ENCODE peak calls at places on chromosome 10, in ten cellular contexts. F, B, U, A, D, G, C, K, P and S are unnamed samples.

GRCh38 chr10:665579-666091 is 23.8 kb downstream of the DIP2C start:
- DNase-seq in F (no peak), B (no peak), U (no peak), A (no peak), D (peak), G (no peak), C (no peak), K (no peak), P (no peak), S (no peak)

GRCh38 chr10:54800677-54801480 is at the start of gene PCDH15:
- DNase-seq in F (no peak), B (no peak), U (no peak), A (no peak), D (peak), G (no peak), C (no peak), K (peak), P (peak), S (peak)

GRCh38 chr10:103870503-103870902 is 15.1 kb upstream of the SH3PXD2A start:
- DNase-seq in F (no peak), B (no peak), U (no peak), A (no peak), D (no peak), G (no peak), C (no peak), K (no peak), P (no peak), S (no peak)

GRCh38 chr10:33521904-33522303 is 187.4 kb upstream of the NRP1 start:
- DNase-seq in F (no peak), B (no peak), U (no peak), A (no peak), D (no peak), G (no peak), C (no peak), K (no peak), P (no peak), S (no peak)

GRCh38 chr10:129897851-129898463 is 66.1 kb downstream of the EBF3 start:
- DNase-seq in F (no peak), B (no peak), U (no peak), A (no peak), D (no peak), G (no peak), C (no peak), K (no peak), P (no peak), S (no peak)

GRCh38 chr10:128125944-128126764 is at the start of gene MKI67:
- DNase-seq in F (peak), B (peak), U (peak), A (peak), D (peak), G (peak), C (peak), K (peak), P (peak), S (peak)

GRCh38 chr10:2900530-2900929 is 166.8 kb upstream of the PFKP start:
- DNase-seq in F (no peak), B (no peak), U (no peak), A (no peak), D (no peak), G (no peak), C (no peak), K (no peak), P (no peak), S (no peak)

GRCh38 chr10:83253272-83253671 is 886.0 kb upstream of the GHITM start:
- DNase-seq in F (no peak), B (no peak), U (no peak), A (no peak), D (no peak), G (no peak), C (no peak), K (no peak), P (no peak), S (no peak)

GRCh38 chr10:104123397-104123796 is 1.4 kb downstream of the SFR1 start:
- DNase-seq in F (peak), B (no peak), U (no peak), A (no peak), D (no peak), G (no peak), C (no peak), K (no peak), P (no peak), S (no peak)

GRCh38 chr10:72259491-72260214 is 14.1 kb upstream of the DDIT4 start:
- DNase-seq in F (peak), B (no peak), U (no peak), A (no peak), D (no peak), G (no peak), C (no peak), K (no peak), P (no peak), S (no peak)

GRCh38 chr10:33666686-33667480 is 332.4 kb upstream of the NRP1 start:
- DNase-seq in F (no peak), B (no peak), U (no peak), A (no peak), D (no peak), G (no peak), C (no peak), K (no peak), P (no peak), S (no peak)

GRCh38 chr10:12656518-12657142 is 307.3 kb downstream of the CAMK1D start:
- DNase-seq in F (peak), B (no peak), U (peak), A (no peak), D (no peak), G (no peak), C (no peak), K (no peak), P (peak), S (no peak)

GRCh38 chr10:31362023-31362641 is 43.1 kb downstream of the ZEB1 start:
- DNase-seq in F (no peak), B (no peak), U (no peak), A (no peak), D (peak), G (no peak), C (no peak), K (no peak), P (no peak), S (no peak)

GRCh38 chr10:31959461-31960173 is 31.0 kb upstream of the ARHGAP12 start:
- DNase-seq in F (no peak), B (no peak), U (no peak), A (no peak), D (no peak), G (no peak), C (no peak), K (no peak), P (no peak), S (no peak)

GRCh38 chr10:131819241-131820072 is 81.4 kb upstream of the PPP2R2D start:
- DNase-seq in F (no peak), B (no peak), U (no peak), A (no peak), D (no peak), G (no peak), C (peak), K (no peak), P (no peak), S (no peak)

GRCh38 chr10:89793649-89794254 is 92.4 kb downstream of the KIF20B start:
- DNase-seq in F (peak), B (no peak), U (peak), A (no peak), D (no peak), G (peak), C (peak), K (peak), P (peak), S (peak)

GRCh38 chr10:132027423-132027983 is 38.2 kb upstream of the JAKMIP3 start:
- DNase-seq in F (no peak), B (no peak), U (no peak), A (no peak), D (no peak), G (no peak), C (no peak), K (no peak), P (no peak), S (no peak)

GRCh38 chr10:78357027-78357672 is 323.5 kb downstream of the RPS24 start:
- DNase-seq in F (no peak), B (no peak), U (no peak), A (no peak), D (no peak), G (no peak), C (no peak), K (no peak), P (no peak), S (peak)

GRCh38 chr10:87643920-87644319 is 15.8 kb upstream of the PAPSS2 start:
- DNase-seq in F (no peak), B (no peak), U (no peak), A (no peak), D (no peak), G (no peak), C (no peak), K (no peak), P (no peak), S (no peak)

GRCh38 chr10:101781984-101782810 is 1.0 kb downstream of the NPM3 start:
- DNase-seq in F (no peak), B (no peak), U (no peak), A (no peak), D (no peak), G (no peak), C (no peak), K (no peak), P (no peak), S (no peak)

GRCh38 chr10:112981553-112981952 is 31.5 kb downstream of the TCF7L2 start:
- DNase-seq in F (peak), B (no peak), U (no peak), A (no peak), D (no peak), G (no peak), C (no peak), K (no peak), P (no peak), S (no peak)

GRCh38 chr10:48309711-48310226 is 3.3 kb downstream of the MAPK8 start:
- DNase-seq in F (peak), B (no peak), U (no peak), A (no peak), D (no peak), G (no peak), C (no peak), K (no peak), P (peak), S (no peak)

GRCh38 chr10:121490906-121491519 is 107.2 kb downstream of the FGFR2 start:
- DNase-seq in F (no peak), B (no peak), U (no peak), A (no peak), D (peak), G (no peak), C (no peak), K (no peak), P (no peak), S (no peak)